ENCODE peak calls at places on chromosomes 3 and 15, in four cellular contexts. G, E, D and O are unnamed samples.

GRCh38 chr3:171700653-171701052 is 109.6 kb downstream of the PLD1 start:
- DNase-seq in G (no peak), E (no peak), D (no peak), O (peak)

GRCh38 chr3:189677667-189678066 is 46.5 kb downstream of the TP63 start:
- DNase-seq in G (no peak), E (no peak), D (no peak), O (no peak)

GRCh38 chr3:186414735-186415419 is 52.8 kb upstream of the DGKG start:
- DNase-seq in G (peak), E (no peak), D (peak), O (peak)

GRCh38 chr3:115486880-115487279 is 136.4 kb upstream of the GAP43 start:
- DNase-seq in G (no peak), E (no peak), D (no peak), O (no peak)

GRCh38 chr3:194140520-194141414 is 4.8 kb downstream of the HES1 start:
- DNase-seq in G (no peak), E (no peak), D (peak), O (no peak)

GRCh38 chr3:81443948-81444347 is 317.5 kb downstream of the GBE1 start:
- DNase-seq in G (peak), E (no peak), D (peak), O (peak)

GRCh38 chr3:113825090-113825489 is 13.5 kb upstream of the GRAMD1C start:
- DNase-seq in G (no peak), E (no peak), D (peak), O (no peak)

GRCh38 chr3:39250116-39250747 is 29.6 kb downstream of the CX3CR1 start:
- DNase-seq in G (peak), E (no peak), D (peak), O (no peak)

GRCh38 chr3:170055209-170055608 is 17.4 kb downstream of the GPR160 start:
- DNase-seq in G (no peak), E (no peak), D (no peak), O (peak)

GRCh38 chr3:70272798-70273197 is 39.6 kb downstream of the MDFIC2 start:
- DNase-seq in G (no peak), E (no peak), D (no peak), O (no peak)

GRCh38 chr15:62706361-62706760 is 336.2 kb upstream of the TPM1 start:
- DNase-seq in G (no peak), E (no peak), D (peak), O (no peak)

GRCh38 chr3:46576899-46577298 is 10.8 kb upstream of the LRRC2 start:
- DNase-seq in G (no peak), E (no peak), D (no peak), O (no peak)

GRCh38 chr15:93271871-93272270 is 182.9 kb upstream of the RGMA start:
- DNase-seq in G (no peak), E (no peak), D (no peak), O (no peak)

GRCh38 chr15:68729789-68730201 is 90.9 kb downstream of the ANP32A start:
- DNase-seq in G (no peak), E (no peak), D (peak), O (no peak)

GRCh38 chr15:39426552-39427532 is 154.0 kb upstream of the THBS1 start:
- DNase-seq in G (peak), E (no peak), D (peak), O (peak)

GRCh38 chr15:74653426-74654082 is 37.9 kb downstream of the CLK3 start:
- DNase-seq in G (peak), E (no peak), D (peak), O (no peak)

GRCh38 chr3:97871206-97871605 is 49.4 kb downstream of the CRYBG3 start:
- DNase-seq in G (no peak), E (no peak), D (peak), O (no peak)

GRCh38 chr3:153164009-153164550 is 2.1 kb downstream of the RAP2B start:
- DNase-seq in G (no peak), E (no peak), D (no peak), O (no peak)

GRCh38 chr3:153163349-153164008 is 1.5 kb downstream of the RAP2B start:
- DNase-seq in G (no peak), E (no peak), D (peak), O (no peak)

GRCh38 chr3:153166206-153166605 is 4.2 kb downstream of the RAP2B start:
- DNase-seq in G (no peak), E (no peak), D (peak), O (no peak)

GRCh38 chr3:153162513-153163348 is 705 bp downstream of the RAP2B start:
- DNase-seq in G (no peak), E (no peak), D (peak), O (no peak)

DNA sequence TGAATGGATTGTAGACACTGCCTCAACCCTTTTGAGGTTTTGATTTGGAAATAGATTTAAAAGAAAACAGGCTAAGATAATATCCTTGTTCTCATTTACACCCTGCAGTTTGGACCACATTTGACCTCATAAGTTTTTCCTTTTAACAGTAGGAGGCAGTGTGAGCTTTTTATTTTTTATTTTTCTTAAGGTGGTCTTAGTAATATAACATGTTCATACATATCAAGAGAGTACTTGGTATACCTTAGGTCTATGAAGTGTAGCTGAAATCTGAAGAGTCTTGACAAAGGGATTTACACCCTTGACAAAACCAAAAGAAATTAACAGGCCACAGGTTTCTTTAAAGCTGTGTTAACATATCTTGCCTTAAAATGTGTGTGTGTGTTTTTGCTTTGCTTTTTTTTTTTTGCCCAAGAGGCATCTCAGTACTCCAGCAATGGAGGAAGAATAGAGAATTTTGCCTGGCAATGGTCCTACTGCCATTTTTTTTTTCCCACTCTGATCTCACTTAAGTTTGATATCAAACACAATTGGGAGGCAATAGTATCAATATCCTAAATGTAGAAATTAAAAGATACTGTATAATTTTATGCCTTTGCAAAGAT is 3.3 kb downstream of the RAP2B start:
- DNase-seq in G (no peak), E (no peak), D (peak), O (no peak)
- H3K4me3 ChIP-seq in G (peak), E (peak), D (peak), O (peak)

GRCh38 chr3:108546692-108547091 is 36.3 kb upstream of the MYH15 start:
- DNase-seq in G (no peak), E (no peak), D (no peak), O (no peak)
- H3K4me3 ChIP-seq in G (no peak), E (peak), D (no peak), O (no peak)

DNA sequence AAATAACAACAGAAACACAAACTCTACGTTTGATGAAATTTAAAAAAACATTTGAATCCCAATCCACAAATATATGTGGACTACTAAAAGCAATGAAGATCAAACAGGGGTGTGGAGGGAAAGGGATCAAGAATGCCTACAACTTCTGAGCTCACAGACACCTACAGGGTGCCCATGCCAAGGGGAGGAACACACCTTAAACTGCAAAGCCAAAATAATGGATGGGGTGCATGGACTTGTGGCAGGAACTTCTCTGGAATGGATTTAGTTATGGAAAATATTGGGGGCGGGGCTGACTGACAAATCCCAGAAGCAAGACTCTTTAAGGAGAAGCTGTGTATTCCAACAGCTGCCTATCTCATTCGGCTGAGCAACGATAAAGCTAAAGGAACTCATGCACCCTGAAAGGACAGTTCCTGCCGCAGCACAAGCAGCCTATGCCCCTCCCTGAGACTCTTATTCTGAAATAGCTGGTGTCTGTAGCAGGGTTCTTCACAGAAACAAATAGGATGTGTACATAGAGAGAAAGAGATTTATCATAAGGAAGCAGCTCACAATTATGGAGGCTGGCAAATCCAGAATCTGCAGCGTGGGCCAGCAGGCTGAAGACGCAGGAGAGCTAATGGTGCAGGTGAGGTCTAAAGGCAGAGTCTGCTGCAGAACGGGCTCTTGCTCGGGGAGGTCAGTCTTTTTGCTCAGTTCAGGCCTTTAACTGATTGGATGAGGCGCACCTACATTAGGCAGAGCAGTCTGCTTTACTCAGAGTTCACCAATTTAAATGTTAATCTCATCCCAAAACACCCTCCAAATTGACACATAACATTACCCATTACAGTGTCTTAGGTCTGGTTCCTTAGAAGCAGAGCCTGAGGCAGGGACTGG is 24.5 kb upstream of the PLA2G4D start:
- DNase-seq in G (no peak), E (no peak), D (no peak), O (no peak)
- H3K4me3 ChIP-seq in G (no peak), E (peak), D (no peak), O (no peak)

DNA sequence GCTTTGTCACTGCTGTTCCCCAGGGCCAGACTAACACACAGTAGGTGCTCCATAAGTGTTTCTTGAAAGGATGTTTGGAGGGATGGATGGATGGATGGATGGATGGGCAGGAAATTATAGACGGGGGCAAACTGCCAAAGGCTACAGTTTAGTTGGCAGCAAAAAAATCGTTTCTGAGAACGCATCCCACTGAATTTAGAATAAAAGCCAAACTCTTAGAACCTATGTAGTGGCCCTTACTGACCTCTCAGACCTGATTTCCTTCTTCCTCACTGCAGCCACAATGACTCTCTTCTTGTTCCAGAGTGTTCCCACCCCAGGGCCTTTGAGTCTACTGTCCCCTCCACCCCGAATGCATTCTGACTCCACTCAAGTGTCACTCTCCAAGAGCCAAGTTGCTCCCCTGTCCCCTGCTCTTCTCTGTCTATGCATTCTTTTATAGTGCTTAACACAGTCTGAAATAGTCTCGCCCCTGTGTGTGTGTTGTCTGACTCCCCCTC is 5.2 kb upstream of the GATA2 start:
- DNase-seq in G (no peak), E (no peak), D (no peak), O (no peak)
- H3K4me3 ChIP-seq in G (peak), E (peak), D (peak), O (peak)